ENCODE peak calls at places on chromosomes 13 and 19, in six cellular contexts. J is testis, D is heart right ventricle, G is H9, U is mucosa of descending colon, M is Calu3. Z is an unnamed sample.

GRCh38 chr19:12789098-12789903 is 2.0 kb upstream of the JUNB start:
- DNase-seq in J (no peak), D (peak), G (no peak), U (peak), M (no peak), Z (no peak)

GRCh38 chr13:67281476-67281875 is 51.3 kb upstream of the PCDH9 start:
- DNase-seq in J (no peak), D (no peak), G (no peak), U (no peak), M (no peak), Z (no peak)

GRCh38 chr13:51768976-51769375 is 35.0 kb downstream of the DHRS12 start:
- DNase-seq in J (no peak), D (no peak), G (no peak), U (no peak), M (no peak), Z (no peak)

GRCh38 chr13:30841161-30841560 is 64.9 kb upstream of the MEDAG start:
- DNase-seq in J (no peak), D (no peak), G (no peak), U (no peak), M (no peak), Z (no peak)

GRCh38 chr13:76223565-76223964 is 587.4 kb downstream of the LMO7 start:
- DNase-seq in J (peak), D (no peak), G (peak), U (no peak), M (no peak), Z (no peak)

GRCh38 chr13:23608138-23608537 is 37.9 kb downstream of the TNFRSF19 start:
- DNase-seq in J (no peak), D (no peak), G (no peak), U (no peak), M (no peak), Z (no peak)

GRCh38 chr13:32125746-32126145 is 94.2 kb downstream of the FRY start:
- DNase-seq in J (no peak), D (no peak), G (no peak), U (no peak), M (no peak), Z (no peak)

GRCh38 chr19:11020982-11021759 is 60.3 kb downstream of the SMARCA4 start:
- DNase-seq in J (no peak), D (no peak), G (no peak), U (no peak), M (no peak), Z (no peak)

GRCh38 chr19:33250500-33250899 is 24.9 kb upstream of the SLC7A10 start:
- DNase-seq in J (no peak), D (no peak), G (no peak), U (no peak), M (no peak), Z (no peak)

GRCh38 chr13:67148219-67148583 is 81.9 kb downstream of the PCDH9 start:
- DNase-seq in J (no peak), D (no peak), G (no peak), U (no peak), M (no peak), Z (no peak)

GRCh38 chr13:64314286-64314685 is 2898.6 kb upstream of the PCDH20 start:
- DNase-seq in J (no peak), D (no peak), G (no peak), U (no peak), M (no peak), Z (no peak)

GRCh38 chr13:34412817-34413365 is 529.2 kb upstream of the NBEA start:
- DNase-seq in J (no peak), D (no peak), G (no peak), U (no peak), M (peak), Z (no peak)

GRCh38 chr13:31629085-31629785 is 110.1 kb upstream of the RXFP2 start:
- DNase-seq in J (no peak), D (no peak), G (no peak), U (no peak), M (no peak), Z (no peak)

GRCh38 chr13:26482451-26483197 is 74.9 kb upstream of the WASF3 start:
- DNase-seq in J (peak), D (peak), G (peak), U (peak), M (peak), Z (no peak)

GRCh38 chr13:27466513-27466912 is 16.1 kb upstream of the MTIF3 start:
- DNase-seq in J (no peak), D (no peak), G (no peak), U (no peak), M (no peak), Z (no peak)

GRCh38 chr13:28161370-28161769 is 23.0 kb downstream of the PAN3 start:
- DNase-seq in J (no peak), D (no peak), G (peak), U (peak), M (no peak), Z (no peak)

GRCh38 chr13:75384881-75385707 is 96.9 kb downstream of the TBC1D4 start:
- DNase-seq in J (no peak), D (peak), G (no peak), U (no peak), M (no peak), Z (no peak)

GRCh38 chr13:41581884-41582547 is 124.7 kb downstream of the RGCC start:
- DNase-seq in J (no peak), D (no peak), G (no peak), U (no peak), M (no peak), Z (no peak)

GRCh38 chr13:60163525-60164471 is at the start of gene DIAPH3:
- DNase-seq in J (peak), D (peak), G (peak), U (peak), M (peak), Z (peak)

GRCh38 chr19:3625996-3626472 is 556 bp downstream of the CACTIN start:
- DNase-seq in J (no peak), D (no peak), G (no peak), U (no peak), M (no peak), Z (no peak)

GRCh38 chr13:28001049-28001448 is 12.6 kb upstream of the URAD start:
- DNase-seq in J (no peak), D (no peak), G (no peak), U (no peak), M (no peak), Z (no peak)

GRCh38 chr19:17406039-17406886 is 833 bp upstream of the BST2 start:
- DNase-seq in J (no peak), D (no peak), G (peak), U (no peak), M (no peak), Z (no peak)

GRCh38 chr13:70391678-70392077 is 283.4 kb upstream of the KLHL1 start:
- DNase-seq in J (no peak), D (no peak), G (no peak), U (peak), M (no peak), Z (no peak)

GRCh38 chr13:99768986-99769385 is 202.6 kb downstream of the ZIC5 start:
- DNase-seq in J (no peak), D (no peak), G (no peak), U (no peak), M (no peak), Z (no peak)

GRCh38 chr13:48994731-48995130 is 19.0 kb downstream of the FNDC3A start:
- DNase-seq in J (no peak), D (no peak), G (no peak), U (no peak), M (no peak), Z (no peak)

GRCh38 chr13:110533771-110534670 is 27.5 kb downstream of the RAB20 start:
- DNase-seq in J (no peak), D (no peak), G (no peak), U (no peak), M (no peak), Z (no peak)

GRCh38 chr13:75694742-75695141 is 58.6 kb downstream of the LMO7 start:
- DNase-seq in J (no peak), D (no peak), G (no peak), U (no peak), M (no peak), Z (no peak)

GRCh38 chr13:113455384-113455783 is 2.1 kb upstream of the ADPRHL1 start:
- DNase-seq in J (no peak), D (no peak), G (no peak), U (no peak), M (no peak), Z (no peak)

GRCh38 chr13:106373304-106373988 is 162.0 kb downstream of the EFNB2 start:
- DNase-seq in J (no peak), D (no peak), G (no peak), U (no peak), M (no peak), Z (no peak)

GRCh38 chr19:3316659-3317207 is 49.6 kb upstream of the NFIC start:
- DNase-seq in J (no peak), D (no peak), G (no peak), U (no peak), M (no peak), Z (no peak)

GRCh38 chr19:11448410-11448809 is 13.0 kb downstream of the PRKCSH start:
- DNase-seq in J (no peak), D (no peak), G (no peak), U (no peak), M (no peak), Z (no peak)

GRCh38 chr19:17473041-17473440 is 2.7 kb downstream of the SLC27A1 start:
- DNase-seq in J (no peak), D (no peak), G (no peak), U (no peak), M (peak), Z (no peak)

GRCh38 chr13:97261254-97262015 is 39.3 kb downstream of the MBNL2 start:
- DNase-seq in J (no peak), D (no peak), G (no peak), U (no peak), M (no peak), Z (no peak)

GRCh38 chr13:106987435-106987800 is 419.5 kb upstream of the ARGLU1 start:
- DNase-seq in J (no peak), D (no peak), G (no peak), U (no peak), M (no peak), Z (no peak)

GRCh38 chr19:44003461-44004134 is 841 bp downstream of the ZNF230 start:
- DNase-seq in J (peak), D (peak), G (no peak), U (peak), M (peak), Z (no peak)

GRCh38 chr13:49838989-49839388 is 46.5 kb upstream of the KPNA3 start:
- DNase-seq in J (no peak), D (no peak), G (no peak), U (no peak), M (no peak), Z (no peak)

GRCh38 chr13:21022694-21023325 is 38.6 kb downstream of the LATS2 start:
- DNase-seq in J (peak), D (no peak), G (no peak), U (no peak), M (no peak), Z (peak)

GRCh38 chr19:48968179-48968661 is 3.1 kb downstream of the FTL start:
- DNase-seq in J (no peak), D (no peak), G (no peak), U (no peak), M (no peak), Z (no peak)

GRCh38 chr19:58519355-58520256 is at the start of gene ZBTB45:
- DNase-seq in J (peak), D (peak), G (peak), U (peak), M (peak), Z (peak)

GRCh38 chr19:58516964-58517833 is 2.4 kb downstream of the ZBTB45 start:
- DNase-seq in J (no peak), D (no peak), G (peak), U (no peak), M (no peak), Z (no peak)

GRCh38 chr19:58518261-58519086 is 1.1 kb downstream of the ZBTB45 start:
- DNase-seq in J (no peak), D (no peak), G (peak), U (no peak), M (peak), Z (no peak)

GRCh38 chr19:58520257-58520599 is 618 bp upstream of the ZBTB45 start:
- DNase-seq in J (no peak), D (no peak), G (no peak), U (no peak), M (no peak), Z (no peak)

DNA sequence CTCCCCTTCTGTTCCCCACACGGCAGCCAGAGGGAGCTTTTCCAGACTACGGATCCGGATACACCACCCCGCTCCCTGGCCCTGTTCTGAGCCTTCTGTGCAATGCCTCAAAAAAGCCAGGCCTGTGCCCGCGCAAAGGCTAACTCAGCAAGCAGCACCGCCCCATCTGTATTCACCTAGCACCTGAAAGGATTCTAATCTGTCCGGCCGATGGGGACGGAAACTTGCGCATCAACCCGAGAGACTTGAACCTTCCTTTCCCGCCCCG is 589 bp downstream of the ZBTB45 start:
- DNase-seq in J (peak), D (peak), G (peak), U (peak), M (peak), Z (peak)
- TF ChIP-seq CTCF in J (no peak), D (peak), G (peak), U (peak), M (no peak), Z (no peak)

GRCh38 chr13:29523199-29523931 is 72.1 kb downstream of the SLC7A1 start:
- DNase-seq in J (no peak), D (peak), G (no peak), U (no peak), M (no peak), Z (peak)
- TF ChIP-seq CTCF in J (no peak), D (no peak), G (no peak), U (no peak), M (no peak), Z (no peak)

DNA sequence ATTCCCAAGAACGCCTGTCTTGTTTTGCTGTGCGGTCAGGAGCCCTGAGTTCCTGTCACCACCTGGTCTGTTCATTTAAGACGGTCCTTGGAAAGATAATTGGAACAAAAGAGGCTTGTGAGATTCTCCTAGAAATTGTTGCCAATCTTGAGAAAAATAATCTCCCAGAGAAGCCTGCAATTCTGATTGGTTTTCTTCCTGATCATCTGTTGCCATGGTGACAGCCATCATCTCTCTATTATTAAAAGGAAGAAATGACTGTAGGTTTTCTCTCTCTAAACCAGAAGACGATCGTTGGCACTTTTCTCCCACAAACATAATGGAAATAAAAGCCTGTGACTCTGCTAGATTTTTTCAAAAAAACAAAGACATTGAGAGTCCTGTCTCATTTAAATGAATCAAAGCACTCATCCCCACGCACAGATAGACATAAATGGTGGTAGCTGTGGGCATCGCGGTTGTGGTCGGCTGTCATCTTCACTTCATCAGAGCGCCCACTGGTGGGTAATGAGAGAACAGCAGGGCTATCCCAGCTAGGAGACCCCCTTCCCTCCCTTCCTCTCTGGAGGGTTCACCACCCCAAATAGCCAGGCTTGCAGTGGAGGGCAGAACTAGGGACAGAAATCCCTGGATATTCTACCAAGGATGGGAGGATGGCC is 21.7 kb upstream of the CALM3 start:
- DNase-seq in J (peak), D (no peak), G (peak), U (no peak), M (no peak), Z (no peak)
- TF ChIP-seq CTCF in J (no peak), D (no peak), G (peak), U (no peak), M (no peak), Z (peak)

GRCh38 chr19:45476349-45476717 is 8.5 kb downstream of the FOSB start:
- DNase-seq in J (no peak), D (no peak), G (no peak), U (no peak), M (no peak), Z (no peak)

GRCh38 chr19:45477216-45477615 is 9.4 kb downstream of the FOSB start:
- DNase-seq in J (no peak), D (no peak), G (no peak), U (no peak), M (no peak), Z (no peak)

GRCh38 chr19:45475537-45476348 is 7.9 kb downstream of the FOSB start:
- DNase-seq in J (no peak), D (no peak), G (no peak), U (no peak), M (no peak), Z (no peak)

GRCh38 chr19:45478454-45479238 is 10.8 kb downstream of the FOSB start:
- DNase-seq in J (peak), D (peak), G (peak), U (peak), M (peak), Z (peak)

GRCh38 chr19:45477713-45478453 is 10.1 kb downstream of the FOSB start:
- DNase-seq in J (no peak), D (no peak), G (no peak), U (no peak), M (peak), Z (no peak)
- TF ChIP-seq CTCF in J (no peak), D (no peak), G (no peak), U (no peak), M (no peak), Z (no peak)

GRCh38 chr19:35928507-35928906 is 7.7 kb upstream of the LRFN3 start:
- DNase-seq in J (no peak), D (no peak), G (no peak), U (no peak), M (no peak), Z (no peak)

GRCh38 chr19:35932291-35932936 is 3.8 kb upstream of the LRFN3 start:
- DNase-seq in J (no peak), D (no peak), G (no peak), U (no peak), M (no peak), Z (no peak)

GRCh38 chr19:35935911-35936737 is at the start of gene LRFN3:
- DNase-seq in J (peak), D (peak), G (peak), U (peak), M (peak), Z (peak)

GRCh38 chr19:35931161-35931873 is 4.9 kb upstream of the LRFN3 start:
- DNase-seq in J (peak), D (peak), G (peak), U (peak), M (peak), Z (peak)

GRCh38 chr19:35931874-35932202 is 4.3 kb upstream of the LRFN3 start:
- DNase-seq in J (no peak), D (no peak), G (no peak), U (no peak), M (no peak), Z (no peak)
- TF ChIP-seq CTCF in J (no peak), D (peak), G (no peak), U (no peak), M (peak), Z (no peak)

DNA sequence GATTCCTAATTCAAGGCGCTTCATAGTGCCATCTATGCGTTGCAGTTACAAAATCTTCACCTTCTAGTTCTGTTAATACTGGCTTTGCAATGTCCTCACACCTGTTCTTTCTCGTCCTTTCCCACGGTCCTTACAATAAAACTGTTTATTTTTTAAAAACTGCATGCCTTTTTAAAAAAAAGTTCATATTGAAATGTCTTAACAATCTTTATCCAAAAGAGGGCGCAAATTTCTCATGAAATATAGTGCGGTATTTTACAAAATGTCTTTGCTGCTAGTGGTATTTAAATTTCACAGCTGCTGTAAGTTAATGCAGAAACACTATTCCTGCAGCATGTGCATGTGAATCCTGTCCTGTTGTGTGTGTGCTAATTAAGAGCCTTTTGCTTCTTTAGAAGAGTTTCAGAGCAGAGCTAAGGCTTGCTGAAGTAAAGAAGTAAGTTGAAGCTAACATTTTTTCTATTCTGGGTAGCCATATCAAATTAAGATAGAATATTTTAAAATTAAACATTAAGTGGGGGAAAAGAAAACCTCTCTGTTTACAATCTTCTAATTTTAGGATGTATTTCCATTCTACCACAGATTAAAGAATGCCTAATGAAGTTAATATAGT is 15.8 kb upstream of the CLDN10 start:
- DNase-seq in J (no peak), D (no peak), G (no peak), U (no peak), M (no peak), Z (no peak)
- TF ChIP-seq CTCF in J (no peak), D (peak), G (peak), U (no peak), M (no peak), Z (peak)